ENCODE peak calls at places on chromosome 13, in eight cellular contexts. S is AG09309; B is retina; T is stimulated activated CD8-positive, alpha-beta memory T cell treated with anti-CD3 and anti-CD28 coated beads, Interleukin-2, amount 100 ng/mL, for 48 hours; I is heart right ventricle; X is esophagus squamous epithelium; N is GM19239; E is RWPE1. P is an unnamed sample.
A peak's percentile ranks its signal among the peaks of the same experiment; 100 is the strongest.

GRCh38 chr13:98320561-98321105 is 143.6 kb upstream of the RNF113B start:
- DNase-seq in T (no peak), X (no peak), E (no peak), B (no peak), S (no peak), I (no peak), N (no peak), P (no peak)

GRCh38 chr13:27432612-27433210 is 8.3 kb downstream of the GTF3A start:
- DNase-seq in T (no peak), I (no peak), X (no peak), N (no peak), B (no peak), E (no peak), S (no peak), P (no peak)

GRCh38 chr13:40787062-40787461 is 2.3 kb upstream of the SLC25A15 start:
- DNase-seq in I (no peak), B (no peak), X (no peak), S (no peak), T (no peak), E (no peak), N (no peak), P (no peak)

GRCh38 chr13:25232937-25233515 is 54.3 kb downstream of the MTMR6 start:
- DNase-seq in E (peak; percentile 30), N (peak; percentile 20), X (no peak), S (peak; percentile 2), T (no peak), I (no peak), B (peak; percentile 45), P (no peak)

GRCh38 chr13:99985243-99985874 is 3.8 kb downstream of the ZIC2 start:
- DNase-seq in B (no peak), X (no peak), T (no peak), E (no peak), I (no peak), S (no peak), N (no peak), P (no peak)

GRCh38 chr13:99698010-99698815 is 196.9 kb downstream of the TM9SF2 start:
- DNase-seq in X (no peak), N (no peak), I (no peak), T (no peak), B (no peak), S (no peak), E (no peak), P (no peak)

GRCh38 chr13:33884506-33885221 is 66.7 kb downstream of the RFC3 start:
- DNase-seq in N (no peak), E (no peak), T (no peak), X (no peak), B (peak; percentile 23), I (no peak), S (no peak), P (no peak)

GRCh38 chr13:58843567-58843966 is 1212.0 kb downstream of the PCDH17 start:
- DNase-seq in E (no peak), B (no peak), X (no peak), N (no peak), S (no peak), T (no peak), I (no peak), P (no peak)

GRCh38 chr13:77429320-77430142 is 102.6 kb upstream of the MYCBP2 start:
- DNase-seq in N (no peak), X (no peak), T (peak; percentile 16), B (no peak), S (peak; percentile 23), I (no peak), E (no peak), P (no peak)

GRCh38 chr13:112067121-112067741 is at the start of gene SOX1:
- DNase-seq in T (no peak), B (peak; percentile 69), X (no peak), N (no peak), E (no peak), I (no peak), S (no peak), P (no peak)

GRCh38 chr13:97259787-97260641 is 37.9 kb downstream of the MBNL2 start:
- DNase-seq in B (no peak), T (no peak), S (no peak), I (no peak), N (no peak), E (peak; percentile 46), X (no peak), P (no peak)

GRCh38 chr13:98842858-98843481 is 90.5 kb upstream of the SLC15A1 start:
- DNase-seq in X (no peak), E (peak; percentile 52), B (peak; percentile 57), N (peak; percentile 46), S (peak; percentile 43), I (peak; percentile 74), T (peak; percentile 43), P (peak; percentile 63)

P was measured in activated CD8-positive, alpha-beta memory T cell treated with anti-CD3 and anti-CD28 coated beads, Interleukin-2, amount 50 U/mL, for 4 hours.